ENCODE peak calls at places on chromosomes 6 and 20, in five cellular contexts. V is lower leg skin, K is foreskin fibroblast, A is tibial artery, U is cardiac muscle cell. D is an unnamed sample.

GRCh38 chr20:54173653-54174451 is at the start of gene CYP24A1:
- DNase-seq in V (no peak), K (no peak), A (no peak), U (no peak), D (no peak)

GRCh38 chr6:119979862-119980261 is 630.3 kb upstream of the MAN1A1 start:
- DNase-seq in V (no peak), K (no peak), A (no peak), U (peak), D (peak)

GRCh38 chr6:7587631-7588100 is 2.3 kb upstream of the SNRNP48 start:
- DNase-seq in V (no peak), K (peak), A (no peak), U (no peak), D (peak)

GRCh38 chr6:142174681-142175080 is 27.6 kb downstream of the VTA1 start:
- DNase-seq in V (no peak), K (no peak), A (no peak), U (no peak), D (no peak)

GRCh38 chr6:169861431-169862045 is 110.1 kb downstream of the ERMARD start:
- DNase-seq in V (peak), K (no peak), A (no peak), U (no peak), D (no peak)

GRCh38 chr6:21360353-21360752 is 233.2 kb upstream of the SOX4 start:
- DNase-seq in V (no peak), K (no peak), A (no peak), U (no peak), D (no peak)

GRCh38 chr6:144286503-144287393 is 1.6 kb downstream of the UTRN start:
- DNase-seq in V (peak), K (peak), A (peak), U (peak), D (peak)

GRCh38 chr20:17036546-17036945 is 190.3 kb upstream of the PCSK2 start:
- DNase-seq in V (no peak), K (no peak), A (no peak), U (no peak), D (no peak)

GRCh38 chr6:41399424-41399823 is 64.0 kb downstream of the NCR2 start:
- DNase-seq in V (peak), K (no peak), A (no peak), U (no peak), D (no peak)

GRCh38 chr6:38715016-38715809 is at the start of gene DNAH8:
- DNase-seq in V (no peak), K (no peak), A (no peak), U (peak), D (no peak)

GRCh38 chr20:15945301-15945700 is 627.9 kb downstream of the KIF16B start:
- DNase-seq in V (no peak), K (no peak), A (no peak), U (no peak), D (no peak)

GRCh38 chr6:143279385-143279784 is 171.1 kb downstream of the ADAT2 start:
- DNase-seq in V (no peak), K (no peak), A (no peak), U (peak), D (peak)

GRCh38 chr6:11381801-11382513 is 149.5 kb upstream of the NEDD9 start:
- DNase-seq in V (no peak), K (no peak), A (no peak), U (no peak), D (no peak)

GRCh38 chr20:8389381-8390368 is 257.6 kb downstream of the PLCB1 start:
- DNase-seq in V (no peak), K (peak), A (no peak), U (peak), D (peak)

GRCh38 chr6:93799226-93799625 is 379.9 kb upstream of the EPHA7 start:
- DNase-seq in V (no peak), K (no peak), A (no peak), U (no peak), D (peak)

GRCh38 chr6:80528115-80528514 is 421.6 kb downstream of the BCKDHB start:
- DNase-seq in V (no peak), K (no peak), A (no peak), U (peak), D (no peak)

GRCh38 chr6:113873043-113873667 is 16.0 kb downstream of the MARCKS start:
- DNase-seq in V (no peak), K (no peak), A (peak), U (no peak), D (no peak)

GRCh38 chr20:64037199-64037497 is 1.2 kb downstream of the C20orf204 start:
- DNase-seq in V (no peak), K (no peak), A (no peak), U (no peak), D (no peak)
- TF ChIP-seq CTCF in V (no peak), K (no peak), A (no peak), U (no peak), D (no peak)

DNA sequence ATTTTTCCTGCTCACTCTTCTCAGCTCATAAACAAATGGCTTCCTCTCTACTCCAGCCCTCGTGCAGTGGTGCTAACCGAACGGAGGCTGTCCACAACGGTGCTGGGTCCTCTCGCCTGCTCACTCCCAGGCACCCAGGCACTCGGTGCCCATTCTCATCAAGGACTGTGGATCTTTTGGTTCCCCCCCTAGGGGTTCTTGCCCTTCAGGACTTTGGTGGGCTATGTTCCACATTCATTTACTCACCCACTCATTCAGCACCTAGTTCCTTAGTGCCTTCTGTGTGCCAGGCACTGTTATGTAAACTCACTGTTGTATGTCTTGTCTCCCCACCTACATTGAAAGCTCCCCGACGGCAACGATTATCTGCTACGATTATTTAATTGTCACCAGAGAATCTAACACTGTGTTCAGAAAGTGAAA is 113.8 kb downstream of the FYN start:
- DNase-seq in V (no peak), K (no peak), A (no peak), U (no peak), D (no peak)
- H3K4me3 ChIP-seq in V (no peak), K (no peak), A (no peak), U (no peak), D (no peak)

GRCh38 chr6:53651764-53652401 is 13.7 kb downstream of the KLHL31 start:
- DNase-seq in V (peak), K (peak), A (peak), U (peak), D (peak)
- TF ChIP-seq CTCF in V (no peak), K (no peak), A (peak), U (peak), D (peak)

GRCh38 chr6:15265787-15266186 is 19.9 kb downstream of the JARID2 start:
- DNase-seq in V (no peak), K (no peak), A (no peak), U (no peak), D (no peak)
- H3K4me3 ChIP-seq in V (no peak), K (no peak), A (no peak), U (no peak), D (no peak)

DNA sequence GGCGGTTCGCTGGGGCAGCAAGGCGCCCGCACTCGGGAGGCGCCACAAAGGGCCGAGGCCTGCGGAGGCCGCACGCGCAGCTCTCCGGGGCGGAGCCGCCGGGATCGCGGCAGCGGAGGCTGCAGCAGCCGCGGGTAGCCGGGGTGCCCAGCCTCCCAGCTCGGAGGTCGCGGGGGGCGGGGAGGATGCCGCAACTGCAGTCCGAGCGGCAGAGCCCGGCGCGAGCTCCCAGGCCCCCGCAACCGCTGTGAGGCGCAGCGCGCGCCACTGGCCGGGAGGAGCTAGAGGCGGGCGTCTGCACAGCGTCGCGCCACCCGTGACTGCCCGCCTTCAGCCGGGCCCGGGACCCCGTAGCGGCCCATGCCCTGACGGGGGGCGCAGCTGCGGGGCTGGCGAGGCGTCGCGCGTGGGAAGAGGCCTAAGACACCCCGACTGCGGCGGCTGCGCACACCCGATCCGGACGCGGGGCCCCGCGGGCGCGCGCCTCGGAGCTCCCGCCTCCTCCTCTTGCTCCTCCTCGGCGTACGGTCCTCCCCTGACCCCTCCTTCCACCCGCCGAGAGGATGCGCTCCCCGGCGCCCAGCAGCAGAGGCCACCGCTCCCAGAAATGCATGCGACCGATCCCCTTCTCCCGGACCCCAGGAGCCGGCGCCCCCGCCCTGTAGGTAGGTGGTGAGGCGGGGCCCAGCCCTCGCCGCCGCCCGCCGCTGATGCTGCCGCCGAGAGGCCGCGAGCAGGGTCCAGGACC is at the start of gene NCOA7:
- DNase-seq in V (peak), K (peak), A (peak), U (peak), D (peak)
- TF ChIP-seq CTCF in V (no peak), K (no peak), A (no peak), U (no peak), D (no peak)

DNA sequence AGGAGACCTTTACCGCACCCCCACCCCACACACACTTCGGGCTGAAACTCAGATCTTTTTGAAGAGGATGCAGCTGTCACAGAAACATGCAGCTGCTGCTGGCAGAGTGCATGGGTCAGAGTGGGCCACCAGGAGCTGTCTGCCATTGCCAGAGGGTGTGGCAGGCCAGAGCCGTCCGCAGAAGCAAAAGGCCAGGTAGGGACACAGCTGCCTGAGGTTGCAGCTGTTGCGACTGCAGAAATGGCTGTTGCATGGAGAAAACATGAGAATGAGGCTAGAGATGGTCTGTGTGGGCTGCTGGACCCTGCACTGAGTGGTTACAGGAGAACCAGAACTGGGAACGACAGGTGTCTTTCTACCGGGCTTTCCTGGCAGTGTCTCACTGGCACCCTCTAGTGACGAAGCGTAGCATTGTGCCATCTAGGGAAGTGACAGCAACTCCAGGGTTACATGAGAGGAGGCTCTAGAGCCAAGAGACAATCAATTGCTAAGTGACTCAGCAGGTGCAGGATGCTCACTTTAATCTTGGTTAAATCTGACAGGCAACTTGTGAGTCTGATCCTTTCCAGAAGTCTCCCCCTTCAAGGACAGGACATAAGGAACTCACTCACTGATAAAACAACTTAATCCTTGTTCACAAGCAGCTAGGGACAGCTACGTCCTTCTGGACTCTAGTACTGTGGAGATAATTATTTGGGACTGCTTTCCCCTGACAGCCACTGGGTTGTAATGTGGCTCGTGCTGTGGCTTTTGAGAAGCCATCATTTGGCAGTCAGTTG is 29.1 kb upstream of the SERPINB9 start:
- DNase-seq in V (peak), K (peak), A (peak), U (peak), D (peak)
- H3K4me3 ChIP-seq in V (no peak), K (no peak), A (no peak), U (no peak), D (no peak)

GRCh38 chr20:62269871-62270270 is 31.6 kb downstream of the OSBPL2 start:
- DNase-seq in V (no peak), K (no peak), A (no peak), U (no peak), D (no peak)

GRCh38 chr20:62273421-62273820 is 29.4 kb upstream of the ADRM1 start:
- DNase-seq in V (no peak), K (no peak), A (no peak), U (no peak), D (no peak)

GRCh38 chr20:62274332-62275262 is 28.2 kb upstream of the ADRM1 start:
- DNase-seq in V (no peak), K (no peak), A (no peak), U (no peak), D (no peak)

GRCh38 chr20:62269378-62269777 is 31.1 kb downstream of the OSBPL2 start:
- DNase-seq in V (no peak), K (no peak), A (no peak), U (no peak), D (no peak)

GRCh38 chr20:62272200-62272599 is 30.6 kb upstream of the ADRM1 start:
- DNase-seq in V (no peak), K (no peak), A (no peak), U (no peak), D (no peak)
- TF ChIP-seq CTCF in V (no peak), K (no peak), A (no peak), U (no peak), D (no peak)

DNA sequence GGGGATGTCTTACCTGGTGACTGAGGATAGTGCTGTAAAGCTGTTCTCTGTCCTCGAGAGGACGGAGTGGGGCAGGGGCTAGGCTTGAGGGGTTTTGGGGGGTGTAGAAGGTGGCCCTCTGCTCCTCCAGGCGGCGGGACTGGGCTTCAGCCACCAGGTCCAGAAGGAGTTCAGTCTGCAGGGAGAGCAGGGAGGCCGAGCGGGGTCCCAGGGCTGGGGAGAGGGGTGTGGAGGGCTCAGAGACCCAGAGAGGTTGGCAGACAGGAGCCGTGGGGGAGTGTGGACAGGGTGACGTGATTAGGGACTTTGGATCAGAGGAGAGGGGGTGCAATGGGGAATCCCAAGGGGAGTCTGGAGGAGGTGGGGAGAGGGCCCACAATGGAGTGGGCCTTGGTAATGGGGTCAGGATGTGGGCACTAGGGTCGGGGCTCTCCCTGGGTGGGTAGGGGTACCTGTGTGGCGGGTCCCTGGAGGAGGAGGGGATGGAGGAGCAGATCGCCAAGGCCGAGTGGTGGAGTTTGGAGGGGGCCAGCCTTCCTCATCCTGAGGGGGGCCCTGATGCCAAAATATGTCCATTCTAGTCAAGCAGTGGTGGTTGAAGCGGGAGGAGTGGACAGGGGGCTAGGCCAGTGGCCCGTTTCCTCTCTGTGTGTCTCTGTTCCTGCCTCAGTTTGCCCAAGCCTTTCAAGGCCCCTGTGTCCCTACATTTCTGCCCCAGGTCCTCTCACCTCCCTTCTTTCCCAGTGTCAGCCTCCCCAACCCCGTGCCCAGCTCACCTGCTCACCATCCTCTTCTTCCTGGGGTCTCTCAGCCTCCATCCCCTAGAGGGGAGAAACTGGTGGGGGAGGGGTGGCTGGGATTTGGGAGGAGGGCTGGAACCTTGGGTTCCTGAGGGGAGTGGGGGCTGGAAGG is 491 bp downstream of the GPSM3 start:
- DNase-seq in V (no peak), K (no peak), A (peak), U (no peak), D (no peak)
- H3K4me3 ChIP-seq in V (no peak), K (no peak), A (peak), U (no peak), D (no peak)

GRCh38 chr20:50344232-50345071 is 153.8 kb downstream of the CEBPB start:
- DNase-seq in V (peak), K (no peak), A (no peak), U (no peak), D (no peak)
- TF ChIP-seq CTCF in V (no peak), K (no peak), A (no peak), U (peak), D (peak)

GRCh38 chr6:84350397-84350796 is 123.0 kb upstream of the CEP162 start:
- DNase-seq in V (no peak), K (peak), A (no peak), U (no peak), D (no peak)

GRCh38 chr6:84349542-84349941 is 122.1 kb upstream of the CEP162 start:
- DNase-seq in V (no peak), K (no peak), A (no peak), U (no peak), D (no peak)

GRCh38 chr6:84357631-84358030 is 130.2 kb upstream of the CEP162 start:
- DNase-seq in V (no peak), K (peak), A (no peak), U (no peak), D (no peak)

GRCh38 chr6:84356907-84357306 is 129.5 kb upstream of the CEP162 start:
- DNase-seq in V (no peak), K (no peak), A (no peak), U (no peak), D (no peak)

DNA sequence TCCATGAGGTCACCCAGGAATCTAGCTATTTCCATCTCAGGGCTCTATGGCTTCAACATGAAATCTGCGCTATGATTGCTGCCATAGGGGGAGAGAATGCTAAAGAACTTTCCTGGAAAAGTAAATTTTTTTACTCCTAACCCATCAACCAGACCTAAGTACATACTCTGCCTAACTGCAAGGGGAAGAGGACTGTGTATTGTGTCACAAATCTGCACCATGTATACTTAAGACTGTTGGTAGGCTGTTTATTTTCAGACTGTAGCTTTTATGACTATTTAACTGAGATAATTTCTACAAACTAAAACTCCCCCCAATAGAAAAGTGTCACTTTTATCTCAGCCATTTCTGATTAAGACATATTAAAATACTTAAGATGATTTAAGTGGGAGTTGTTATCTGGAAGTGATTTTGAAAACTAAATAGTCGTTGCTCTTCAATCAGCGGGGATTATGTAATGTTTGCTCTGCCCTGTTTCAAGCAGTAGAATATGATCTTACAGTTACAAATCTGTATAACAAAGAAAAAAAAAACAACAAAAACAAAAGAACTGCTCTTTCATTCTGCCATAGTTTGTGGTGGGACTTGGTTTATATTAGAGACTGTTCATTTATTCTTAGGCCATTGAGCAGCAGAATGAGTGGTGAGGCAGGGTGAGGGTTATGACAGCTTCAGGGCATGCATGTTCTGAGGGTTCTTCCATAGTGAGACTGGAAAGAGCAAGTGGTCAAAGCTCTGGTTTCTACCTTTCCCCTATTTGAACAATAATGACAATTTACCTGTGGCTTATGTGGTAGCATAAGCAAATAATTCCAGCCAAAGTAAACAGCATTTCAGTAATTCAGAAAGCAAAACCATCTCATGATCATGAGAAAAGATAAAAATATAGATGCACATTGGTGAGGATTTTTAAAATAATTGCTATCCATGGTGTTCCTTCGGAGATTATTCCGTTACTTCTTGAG is 126.3 kb upstream of the CEP162 start:
- DNase-seq in V (no peak), K (no peak), A (no peak), U (no peak), D (no peak)
- H3K4me3 ChIP-seq in V (no peak), K (no peak), A (no peak), U (no peak), D (no peak)